ENCODE peak calls at places on chromosomes 6 and 20, in nine cellular contexts. Z is small intestine; A is AG09319; F is NCI-H1417 treated with DMSO at 0.1 percent for 48 hours; H is omental fat pad; R is OCI-LY7; N is cardiac muscle cell; L is activated T-cell treated with anti-CD3 and anti-CD28 coated beads, Interleukin-2, amount 50 U/mL, for 72 hours; E is HEK293T. M is an unnamed sample.

GRCh38 chr20:50385733-50386640 is 124.2 kb upstream of the PTPN1 start:
- DNase-seq in E (no peak), Z (no peak), F (no peak), L (peak), H (no peak), R (no peak), N (no peak), A (no peak), M (no peak)

GRCh38 chr20:53857723-53858236 is 212.6 kb downstream of the BCAS1 start:
- DNase-seq in A (no peak), N (peak), R (no peak), E (no peak), H (no peak), F (no peak), Z (peak), L (no peak), M (no peak)

GRCh38 chr6:105932440-105932839 is 153.7 kb upstream of the PRDM1 start:
- DNase-seq in A (no peak), Z (no peak), E (no peak), N (no peak), L (no peak), R (no peak), F (no peak), H (no peak), M (no peak)

GRCh38 chr6:11712760-11713159 is 65.8 kb downstream of the ADTRP start:
- DNase-seq in Z (no peak), A (no peak), R (no peak), E (no peak), L (peak), H (no peak), N (peak), F (no peak), M (no peak)

GRCh38 chr6:134830194-134830593 is 119.7 kb downstream of the ALDH8A1 start:
- DNase-seq in H (no peak), R (no peak), L (no peak), E (no peak), N (no peak), A (no peak), F (no peak), Z (no peak), M (no peak)

GRCh38 chr6:66568271-66568670 is 861.2 kb upstream of the EYS start:
- DNase-seq in L (no peak), H (no peak), E (peak), R (no peak), N (no peak), A (no peak), Z (no peak), F (no peak), M (no peak)

GRCh38 chr6:5996701-5997419 is 9.9 kb downstream of the NRN1 start:
- DNase-seq in H (no peak), R (no peak), L (no peak), E (peak), Z (no peak), F (no peak), A (no peak), N (no peak), M (no peak)

GRCh38 chr20:21050710-21051109 is 55.4 kb downstream of the LINC00237 start:
- DNase-seq in N (no peak), L (no peak), F (no peak), E (no peak), H (no peak), Z (no peak), R (no peak), A (no peak), M (no peak)

GRCh38 chr6:26205625-26206574 is 118.7 kb downstream of the HFE start:
- DNase-seq in A (no peak), E (no peak), F (no peak), N (peak), L (no peak), R (peak), H (no peak), Z (peak), M (no peak)

GRCh38 chr6:168264593-168265335 is 54.8 kb downstream of the DACT2 start:
- DNase-seq in R (no peak), Z (peak), A (no peak), L (no peak), F (no peak), N (peak), H (no peak), E (no peak), M (no peak)

GRCh38 chr6:44128020-44128917 is 915 bp downstream of the TMEM63B start:
- DNase-seq in H (peak), L (peak), E (peak), Z (peak), F (no peak), A (no peak), N (peak), R (peak), M (no peak)

GRCh38 chr6:48068326-48069191 is 42.4 kb downstream of the PTCHD4 start:
- DNase-seq in Z (no peak), E (peak), L (no peak), H (no peak), R (no peak), N (no peak), A (no peak), F (peak), M (peak)